ENCODE peak calls at places on chromosomes 3 and 15, in ten cellular contexts. Q is Peyer's patch, A is foreskin fibroblast, T is body of pancreas, M is fibroblast of pulmonary artery, L is left ventricle myocardium inferior, F is nephron progenitor cell, J is fibroblast of the aortic adventitia, X is right atrium auricular region, P is IMR-90. K is an unnamed sample.

GRCh38 chr15:74653426-74654082 is 37.9 kb downstream of the CLK3 start:
- DNase-seq in Q (peak), A (peak), T (no peak), M (peak), L (no peak), F (no peak), J (peak), X (no peak), P (peak), K (peak)

GRCh38 chr3:52649461-52650210 is 36.1 kb downstream of the PBRM1 start:
- DNase-seq in Q (no peak), A (peak), T (no peak), M (peak), L (no peak), F (no peak), J (peak), X (no peak), P (peak), K (no peak)

GRCh38 chr3:119380697-119381096 is 82.7 kb downstream of the TMEM39A start:
- DNase-seq in Q (no peak), A (no peak), T (peak), M (peak), L (no peak), F (no peak), J (no peak), X (no peak), P (peak), K (peak)

GRCh38 chr3:18159681-18160080 is 265.5 kb downstream of the SATB1 start:
- DNase-seq in Q (no peak), A (no peak), T (no peak), M (no peak), L (no peak), F (no peak), J (no peak), X (no peak), P (no peak), K (no peak)

GRCh38 chr15:56243117-56243773 is 434 bp downstream of the RFX7 start:
- DNase-seq in Q (peak), A (no peak), T (peak), M (peak), L (peak), F (peak), J (no peak), X (no peak), P (peak), K (peak)

GRCh38 chr15:59401810-59402569 is 29.3 kb upstream of the MYO1E start:
- DNase-seq in Q (no peak), A (no peak), T (no peak), M (no peak), L (no peak), F (peak), J (no peak), X (no peak), P (no peak), K (no peak)

GRCh38 chr3:119792270-119792669 is 10.4 kb downstream of the NR1I2 start:
- DNase-seq in Q (no peak), A (no peak), T (no peak), M (no peak), L (no peak), F (no peak), J (no peak), X (no peak), P (no peak), K (no peak)

GRCh38 chr15:51917493-51917892 is 54.1 kb downstream of the LEO1 start:
- DNase-seq in Q (no peak), A (no peak), T (peak), M (peak), L (no peak), F (peak), J (peak), X (no peak), P (peak), K (peak)

GRCh38 chr15:101167791-101168462 is 83.9 kb downstream of the CHSY1 start:
- DNase-seq in Q (peak), A (peak), T (peak), M (peak), L (peak), F (no peak), J (peak), X (peak), P (peak), K (peak)

DNA sequence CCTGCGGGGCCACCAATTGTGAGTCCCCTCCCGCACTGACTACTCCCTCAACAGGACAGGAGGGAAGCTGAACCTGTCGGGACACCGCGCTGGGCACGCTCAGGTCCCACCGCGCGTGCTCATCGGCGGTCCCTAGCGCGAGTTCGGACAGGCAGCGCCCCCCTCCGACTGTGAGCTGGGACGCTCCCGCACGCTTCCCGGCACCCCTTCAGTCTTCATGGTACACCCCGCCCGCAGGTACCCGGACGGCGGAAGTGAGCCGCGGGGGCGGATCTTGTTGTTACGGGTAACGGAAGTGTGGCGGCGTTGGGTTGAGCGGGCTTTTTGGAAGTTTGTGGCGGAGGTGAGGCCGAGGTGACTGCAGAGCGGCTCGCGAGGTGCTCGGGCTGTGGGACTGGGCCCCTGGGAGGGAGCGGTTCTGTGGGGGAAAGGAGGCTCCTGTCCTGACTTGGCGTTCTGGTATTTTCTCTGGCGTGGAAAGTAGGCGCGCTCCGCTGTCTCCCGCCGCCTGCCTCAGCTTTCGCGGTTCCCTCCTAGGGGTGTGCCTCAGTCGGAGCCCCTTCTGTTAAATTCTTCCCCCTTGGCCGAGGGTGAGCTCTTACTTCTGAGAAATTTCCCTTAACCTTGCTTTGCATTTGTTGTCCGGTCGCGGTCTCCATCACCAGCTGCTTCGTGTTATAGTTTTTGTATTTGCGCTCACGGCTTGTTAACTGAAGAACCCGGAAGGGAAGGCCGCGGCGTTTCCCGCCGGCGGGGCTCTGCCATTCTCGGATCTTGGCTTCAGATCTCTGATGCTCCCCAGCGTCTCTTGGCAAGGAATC is at the start of gene FANCI:
- DNase-seq in Q (peak), A (peak), T (peak), M (peak), L (peak), F (peak), J (peak), X (peak), P (peak), K (peak)
- TF ChIP-seq CTCF in Q (peak), A (peak), T (no peak), M (peak), L (peak), F (no peak), J (peak), X (peak), P (peak), K (no peak)

GRCh38 chr3:171330936-171331335 is 129.3 kb downstream of the TNIK start:
- DNase-seq in Q (no peak), A (no peak), T (no peak), M (no peak), L (no peak), F (no peak), J (no peak), X (no peak), P (no peak), K (no peak)
- TF ChIP-seq CTCF in Q (no peak), A (no peak), T (no peak), M (no peak), L (no peak), F (no peak), J (no peak), X (no peak), P (no peak), K (no peak)

GRCh38 chr3:13790376-13791219 is 89.3 kb downstream of the WNT7A start:
- DNase-seq in Q (no peak), A (no peak), T (no peak), M (no peak), L (no peak), F (no peak), J (no peak), X (no peak), P (no peak), K (no peak)

GRCh38 chr3:13795816-13796215 is 84.1 kb downstream of the WNT7A start:
- DNase-seq in Q (no peak), A (no peak), T (no peak), M (no peak), L (no peak), F (no peak), J (no peak), X (no peak), P (no peak), K (no peak)

GRCh38 chr3:13791501-13792490 is 88.1 kb downstream of the WNT7A start:
- DNase-seq in Q (no peak), A (no peak), T (no peak), M (no peak), L (no peak), F (no peak), J (no peak), X (no peak), P (no peak), K (no peak)

GRCh38 chr3:13793451-13793850 is 86.4 kb downstream of the WNT7A start:
- DNase-seq in Q (no peak), A (no peak), T (no peak), M (no peak), L (no peak), F (no peak), J (no peak), X (no peak), P (no peak), K (no peak)

GRCh38 chr3:13792512-13793347 is 87.1 kb downstream of the WNT7A start:
- DNase-seq in Q (no peak), A (no peak), T (no peak), M (no peak), L (no peak), F (no peak), J (no peak), X (no peak), P (no peak), K (no peak)
- TF ChIP-seq CTCF in Q (no peak), A (no peak), T (no peak), M (no peak), L (no peak), F (no peak), J (no peak), X (no peak), P (no peak), K (no peak)

GRCh38 chr15:39628131-39628482 is 47.2 kb downstream of the THBS1 start:
- DNase-seq in Q (no peak), A (no peak), T (peak), M (no peak), L (no peak), F (no peak), J (no peak), X (no peak), P (no peak), K (no peak)
- TF ChIP-seq CTCF in Q (no peak), A (peak), T (peak), M (peak), L (peak), F (no peak), J (peak), X (peak), P (peak), K (no peak)

K was measured in Calu3.